ENCODE peak calls at places on chromosomes 2 and 18, in nine cellular contexts. E is HCT116; N is heart left ventricle; X is heart right ventricle; K is Panc1; D is lower lobe of right lung; B is K562; Y is HepG2; A is CD8-positive, alpha-beta T cell. T is an unnamed sample.

GRCh38 chr2:112737544-112738232 is 16.9 kb downstream of the NT5DC4 start:
- ATAC-seq in Y (no peak), X (no peak), B (no peak), D (no peak), A (no peak), N (no peak), K (no peak), E (no peak), T (no peak)

GRCh38 chr18:50866765-50867164 is 12.2 kb upstream of the ME2 start:
- ATAC-seq in Y (peak; percentile 67), E (peak; percentile 45), A (no peak), N (peak; percentile 68), K (no peak), X (no peak), D (no peak), B (peak; percentile 79), T (no peak)

GRCh38 chr2:193695367-193695766 is 1500.6 kb upstream of the TMEFF2 start:
- ATAC-seq in D (no peak), X (no peak), K (no peak), N (no peak), Y (peak; percentile 92), E (peak; percentile 86), A (no peak), B (no peak), T (no peak)

GRCh38 chr2:233429175-233429897 is 75.0 kb downstream of the DGKD start:
- ATAC-seq in D (no peak), N (peak; percentile 44), Y (no peak), B (peak; percentile 28), A (no peak), X (peak; percentile 36), K (peak; percentile 35), E (no peak), T (no peak)

GRCh38 chr2:178819992-178820391 is 12.8 kb upstream of the TTN start:
- ATAC-seq in N (peak; percentile 87), X (peak; percentile 82), K (no peak), B (no peak), D (no peak), Y (no peak), E (no peak), A (no peak), T (no peak)

GRCh38 chr2:217248312-217248935 is 388.6 kb upstream of the TNP1 start:
- ATAC-seq in K (no peak), N (peak; percentile 91), A (no peak), E (no peak), X (peak; percentile 88), B (peak; percentile 53), D (peak; percentile 79), Y (no peak), T (peak; percentile 56)

GRCh38 chr2:112841399-112842044 is 4.9 kb upstream of the IL1B start:
- ATAC-seq in X (peak; percentile 11), E (no peak), A (no peak), K (no peak), D (peak; percentile 52), Y (no peak), B (no peak), N (no peak), T (no peak)

GRCh38 chr2:174495365-174496012 is 8.7 kb upstream of the GPR155 start:
- ATAC-seq in Y (no peak), E (no peak), K (no peak), A (no peak), X (no peak), B (no peak), D (peak; percentile 41), N (peak; percentile 52), T (no peak)

DNA sequence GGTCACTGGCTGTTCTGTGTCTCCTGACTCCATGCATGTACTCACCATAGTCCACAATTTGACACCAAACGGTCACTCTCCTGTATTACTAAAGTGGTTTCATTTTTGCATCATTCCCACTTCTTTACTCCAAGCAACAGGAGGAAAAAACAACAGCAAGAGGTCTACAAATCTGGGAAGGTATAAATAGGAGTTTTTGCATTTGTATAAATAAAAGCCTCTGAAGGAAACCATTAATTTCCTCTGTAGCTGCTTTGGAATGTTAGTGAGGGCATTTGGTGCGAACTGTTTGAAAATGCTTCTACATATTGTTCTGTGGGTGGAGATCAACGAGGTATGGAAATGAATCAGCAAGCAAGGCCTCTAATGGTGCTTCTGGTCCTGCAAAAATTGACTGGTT is 148.5 kb upstream of the DLX2 start:
- ATAC-seq in B (no peak), D (no peak), X (no peak), N (no peak), A (no peak), Y (no peak), K (no peak), E (no peak), T (no peak)
- H3K4me1 ChIP-seq in B (peaks cover 3% of the 10 kb centered on the region), D (peaks cover 11% of the 10 kb centered on the region), X (peaks cover 2% of the 10 kb centered on the region), N (peaks cover 16% of the 10 kb centered on the region), A (peaks cover 11% of the 10 kb centered on the region), Y (peaks cover 52% of the 10 kb centered on the region), K (peaks cover 8% of the 10 kb centered on the region), E (peaks cover 83% of the 10 kb centered on the region), T (no peaks in the 10 kb centered on the region)

GRCh38 chr2:238286987-238287386 is 1.4 kb downstream of the PER2 start:
- ATAC-seq in A (no peak), K (no peak), B (no peak), X (no peak), Y (no peak), E (no peak), N (no peak), D (no peak), T (no peak)

GRCh38 chr2:238286551-238286950 is 1.9 kb downstream of the PER2 start:
- ATAC-seq in N (no peak), A (no peak), Y (no peak), X (peak; percentile 16), K (no peak), D (peak; percentile 32), E (no peak), B (no peak), T (peak; percentile 34)

GRCh38 chr2:238288650-238289573 is 502 bp upstream of the PER2 start:
- ATAC-seq in E (peak; percentile 88), X (peak; percentile 90), Y (peak; percentile 77), A (peak; percentile 85), K (peak; percentile 92), D (peak; percentile 92), B (peak; percentile 92), N (peak; percentile 90), T (peak; percentile 91)

GRCh38 chr2:238289574-238289973 is 1.2 kb upstream of the PER2 start:
- ATAC-seq in X (no peak), N (no peak), D (no peak), A (no peak), K (no peak), B (no peak), Y (no peak), E (no peak), T (no peak)

DNA sequence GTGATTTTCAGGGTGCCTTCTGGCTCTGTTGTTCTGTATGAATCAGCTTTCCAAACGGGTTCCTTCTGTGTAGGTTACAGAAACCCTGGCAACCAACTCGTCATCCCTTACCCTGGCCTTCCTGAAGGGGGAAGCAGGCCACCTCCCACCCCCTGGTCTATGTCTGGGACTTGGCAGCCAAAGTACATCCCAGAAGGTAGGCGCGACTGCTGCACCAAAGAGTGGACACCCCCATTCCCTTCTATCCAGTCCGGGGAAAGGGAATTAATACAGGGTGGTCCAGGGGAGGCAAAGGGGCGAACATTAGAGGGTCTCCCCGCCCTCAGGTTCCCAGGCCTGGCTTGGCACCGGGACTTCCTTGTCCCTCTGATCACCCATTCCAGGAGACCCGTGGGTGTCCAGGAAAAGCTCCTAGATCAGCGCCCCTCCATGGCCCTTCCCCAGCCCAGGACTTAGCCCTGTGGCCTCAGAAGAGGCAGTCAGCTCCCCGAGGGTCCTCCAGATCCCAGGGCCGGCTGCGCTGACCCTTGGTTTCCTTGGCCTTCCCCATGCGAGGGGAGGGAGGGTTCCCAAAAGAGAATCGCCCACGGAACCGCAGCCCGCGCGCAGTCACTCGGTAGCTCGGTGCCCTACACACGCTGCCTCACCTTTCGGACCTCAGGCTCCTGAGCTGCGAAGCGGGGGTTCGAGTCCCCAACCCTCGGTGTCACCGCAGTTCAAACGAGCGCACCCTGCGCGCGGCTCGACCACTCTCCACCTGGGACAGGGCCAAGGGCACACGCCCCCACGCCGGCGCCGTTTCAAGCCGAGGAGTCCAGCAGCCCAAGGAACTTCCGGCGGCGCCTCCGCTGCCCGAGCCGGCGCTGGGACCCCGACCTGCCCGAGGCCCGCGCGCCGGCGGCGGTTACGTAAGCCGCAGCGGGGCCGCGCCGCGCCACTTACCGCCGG is at the start of gene PER2:
- ATAC-seq in E (peak; percentile 49), Y (peak; percentile 47), X (peak; percentile 38), D (peak; percentile 60), B (peak; percentile 64), N (peak; percentile 6), K (peak; percentile 65), A (no peak), T (peak; percentile 49)
- TF ChIP-seq CTCF in E (peak; percentile 11), Y (peak; percentile 64), X (no peak), D (no peak), B (peak; percentile 30), N (no peak), K (no peak), A (no peak), T (no peak)

GRCh38 chr2:37657471-37657870 is 14.0 kb downstream of the CDC42EP3 start:
- ATAC-seq in B (no peak), X (no peak), K (no peak), A (no peak), N (no peak), D (no peak), E (no peak), Y (no peak), T (no peak)

GRCh38 chr2:37658682-37659081 is 12.8 kb downstream of the CDC42EP3 start:
- ATAC-seq in A (no peak), N (no peak), D (no peak), Y (no peak), B (no peak), K (no peak), X (no peak), E (no peak), T (no peak)

GRCh38 chr2:37663390-37663789 is 8.1 kb downstream of the CDC42EP3 start:
- ATAC-seq in K (no peak), D (no peak), Y (no peak), N (no peak), B (no peak), A (no peak), E (no peak), X (no peak), T (no peak)

GRCh38 chr2:37656512-37657423 is 14.7 kb downstream of the CDC42EP3 start:
- ATAC-seq in E (no peak), D (peak; percentile 20), K (no peak), Y (no peak), A (peak; percentile 64), N (peak; percentile 8), X (peak; percentile 68), B (no peak), T (peak; percentile 34)

DNA sequence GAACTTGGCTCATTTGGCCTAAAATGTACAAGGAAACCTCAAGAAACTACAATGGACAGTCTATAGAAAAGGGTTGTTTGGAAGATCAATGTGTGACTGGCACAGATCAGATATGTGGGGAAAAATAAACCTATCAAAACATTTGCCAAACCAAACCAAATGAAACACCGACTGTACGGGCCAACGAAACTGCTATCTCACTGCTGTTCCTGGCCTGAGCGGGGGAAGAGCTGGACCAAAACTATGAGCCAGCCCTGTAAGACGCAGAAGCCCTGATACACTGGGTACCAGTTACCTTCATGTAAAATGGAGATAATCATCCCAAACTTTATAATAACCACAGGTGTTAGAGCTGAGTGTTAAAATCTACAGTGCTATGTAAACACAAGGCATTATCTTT is 11.7 kb downstream of the CDC42EP3 start:
- ATAC-seq in N (peak; percentile 28), B (no peak), E (no peak), K (no peak), D (no peak), A (no peak), Y (no peak), X (no peak), T (no peak)
- H3K4me1 ChIP-seq in N (peaks cover 98% of the 10 kb centered on the region), B (no peaks in the 10 kb centered on the region), E (peaks cover 5% of the 10 kb centered on the region), K (no peaks in the 10 kb centered on the region), D (peaks cover 93% of the 10 kb centered on the region), A (peaks cover 65% of the 10 kb centered on the region), Y (no peaks in the 10 kb centered on the region), X (peaks cover 28% of the 10 kb centered on the region), T (peaks cover 43% of the 10 kb centered on the region)

DNA sequence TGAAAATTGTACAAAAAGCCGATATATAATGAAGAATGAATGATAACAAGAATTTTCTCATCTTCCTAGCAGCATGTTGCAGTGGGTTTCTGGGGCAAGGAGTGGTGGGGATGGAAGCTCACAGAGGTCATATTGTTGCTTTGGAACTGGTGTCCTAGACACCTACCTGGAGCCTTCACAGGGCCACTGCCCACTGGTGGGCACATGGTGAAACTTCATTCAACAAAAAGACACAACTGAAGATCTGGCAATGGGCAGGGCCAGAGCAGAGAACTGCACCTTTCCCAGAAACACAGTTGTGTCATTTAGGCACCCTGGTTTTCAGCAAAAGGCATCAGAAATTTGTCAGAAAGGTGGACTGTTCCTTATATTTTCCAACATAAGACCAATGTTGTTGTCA is 115.3 kb downstream of the FHOD3 start:
- ATAC-seq in X (no peak), A (no peak), E (peak; percentile 90), Y (peak; percentile 92), B (peak; percentile 70), K (peak; percentile 80), D (no peak), N (no peak), T (no peak)
- TF ChIP-seq CTCF in X (peak; percentile 18), A (no peak), E (peak; percentile 71), Y (peak; percentile 54), B (peak; percentile 32), K (peak; percentile 65), D (no peak), N (peak; percentile 8), T (no peak)